ENCODE peak calls at places on chromosome 5, in six cellular contexts. One of them, this sample, is unnamed.

GRCh38 chr5:2744485-2744884 is 7.0 kb downstream of the IRX2 start:
- DNase-seq in NCI-H748 treated with DMSO at 0.1 percent for 48 hours: no peak
- DNase-seq in ELR: no peak
- DNase-seq in heart left ventricle: no peak
- DNase-seq in mucosa of gallbladder: no peak
- DNase-seq in ACHN: no peak
- DNase-seq in this sample: no peak

GRCh38 chr5:175335691-175336090 is 108.3 kb downstream of the DRD1 start:
- DNase-seq in NCI-H748 treated with DMSO at 0.1 percent for 48 hours: no peak
- DNase-seq in ELR: no peak
- DNase-seq in heart left ventricle: no peak
- DNase-seq in mucosa of gallbladder: no peak
- DNase-seq in ACHN: no peak
- DNase-seq in this sample: no peak

GRCh38 chr5:76378355-76378754 is 24.7 kb upstream of the IQGAP2 start:
- DNase-seq in NCI-H748 treated with DMSO at 0.1 percent for 48 hours: no peak
- DNase-seq in ELR: no peak
- DNase-seq in heart left ventricle: no peak
- DNase-seq in mucosa of gallbladder: no peak
- DNase-seq in ACHN: no peak
- DNase-seq in this sample: no peak

GRCh38 chr5:10306806-10307205 is 896 bp downstream of the CMBL start:
- DNase-seq in NCI-H748 treated with DMSO at 0.1 percent for 48 hours: peak
- DNase-seq in ELR: no peak
- DNase-seq in heart left ventricle: no peak
- DNase-seq in mucosa of gallbladder: no peak
- DNase-seq in ACHN: no peak
- DNase-seq in this sample: no peak

GRCh38 chr5:80238078-80238477 is 17.8 kb downstream of the SERINC5 start:
- DNase-seq in NCI-H748 treated with DMSO at 0.1 percent for 48 hours: no peak
- DNase-seq in ELR: no peak
- DNase-seq in heart left ventricle: no peak
- DNase-seq in mucosa of gallbladder: no peak
- DNase-seq in ACHN: no peak
- DNase-seq in this sample: no peak

GRCh38 chr5:164332349-164333196 is 827.2 kb downstream of the MAT2B start:
- DNase-seq in NCI-H748 treated with DMSO at 0.1 percent for 48 hours: peak
- DNase-seq in ELR: no peak
- DNase-seq in heart left ventricle: no peak
- DNase-seq in mucosa of gallbladder: no peak
- DNase-seq in ACHN: no peak
- DNase-seq in this sample: no peak

GRCh38 chr5:109413463-109413862 is 3.7 kb upstream of the PJA2 start:
- DNase-seq in NCI-H748 treated with DMSO at 0.1 percent for 48 hours: peak
- DNase-seq in ELR: no peak
- DNase-seq in heart left ventricle: peak
- DNase-seq in mucosa of gallbladder: no peak
- DNase-seq in ACHN: no peak
- DNase-seq in this sample: peak

GRCh38 chr5:177117441-177118045 is 16.0 kb upstream of the NSD1 start:
- DNase-seq in NCI-H748 treated with DMSO at 0.1 percent for 48 hours: no peak
- DNase-seq in ELR: no peak
- DNase-seq in heart left ventricle: no peak
- DNase-seq in mucosa of gallbladder: no peak
- DNase-seq in ACHN: no peak
- DNase-seq in this sample: no peak

GRCh38 chr5:115460476-115460875 is 84.1 kb downstream of the FEM1C start:
- DNase-seq in NCI-H748 treated with DMSO at 0.1 percent for 48 hours: no peak
- DNase-seq in ELR: peak
- DNase-seq in heart left ventricle: peak
- DNase-seq in mucosa of gallbladder: peak
- DNase-seq in ACHN: peak
- DNase-seq in this sample: peak

GRCh38 chr5:50905996-50906395 is 239.6 kb downstream of the PARP8 start:
- DNase-seq in NCI-H748 treated with DMSO at 0.1 percent for 48 hours: no peak
- DNase-seq in ELR: no peak
- DNase-seq in heart left ventricle: no peak
- DNase-seq in mucosa of gallbladder: no peak
- DNase-seq in ACHN: no peak
- DNase-seq in this sample: no peak

GRCh38 chr5:94254214-94254613 is 364.2 kb downstream of the KIAA0825 start:
- DNase-seq in NCI-H748 treated with DMSO at 0.1 percent for 48 hours: no peak
- DNase-seq in ELR: peak
- DNase-seq in heart left ventricle: no peak
- DNase-seq in mucosa of gallbladder: no peak
- DNase-seq in ACHN: no peak
- DNase-seq in this sample: no peak

This sample was measured in dermis blood vessel endothelial cell.